ENCODE peak calls at places on chromosomes 5 and 9, in eight cellular contexts. One of them, this sample, is unnamed.

GRCh38 chr9:98521141-98521540 is 187.6 kb downstream of the GABBR2 start:
- DNase-seq in GM12865: no peak
- DNase-seq in A549: no peak
- DNase-seq in uterus: no peak
- DNase-seq in AG09309: peak
- DNase-seq in brain microvascular endothelial cell: peak
- DNase-seq in WERI-Rb-1: no peak
- DNase-seq in BE2C: no peak
- DNase-seq in this sample: no peak

GRCh38 chr9:111237447-111237846 is 92.6 kb downstream of the OR2K2 start:
- DNase-seq in GM12865: peak
- DNase-seq in A549: no peak
- DNase-seq in uterus: no peak
- DNase-seq in AG09309: no peak
- DNase-seq in brain microvascular endothelial cell: no peak
- DNase-seq in WERI-Rb-1: no peak
- DNase-seq in BE2C: no peak
- DNase-seq in this sample: no peak

GRCh38 chr5:149497357-149497756 is 53.9 kb downstream of the CSNK1A1 start:
- DNase-seq in GM12865: no peak
- DNase-seq in A549: peak
- DNase-seq in uterus: no peak
- DNase-seq in AG09309: no peak
- DNase-seq in brain microvascular endothelial cell: peak
- DNase-seq in WERI-Rb-1: no peak
- DNase-seq in BE2C: no peak
- DNase-seq in this sample: no peak

GRCh38 chr5:141945511-141946024 is 12.4 kb downstream of the PCDH12 start:
- DNase-seq in GM12865: no peak
- DNase-seq in A549: no peak
- DNase-seq in uterus: no peak
- DNase-seq in AG09309: no peak
- DNase-seq in brain microvascular endothelial cell: no peak
- DNase-seq in WERI-Rb-1: no peak
- DNase-seq in BE2C: no peak
- DNase-seq in this sample: no peak

GRCh38 chr9:29741169-29741568 is 2167.9 kb upstream of the C9orf72 start:
- DNase-seq in GM12865: no peak
- DNase-seq in A549: no peak
- DNase-seq in uterus: no peak
- DNase-seq in AG09309: no peak
- DNase-seq in brain microvascular endothelial cell: no peak
- DNase-seq in WERI-Rb-1: no peak
- DNase-seq in BE2C: no peak
- DNase-seq in this sample: no peak

GRCh38 chr9:1490341-1491115 is 440.4 kb downstream of the DMRT2 start:
- DNase-seq in GM12865: peak
- DNase-seq in A549: no peak
- DNase-seq in uterus: no peak
- DNase-seq in AG09309: no peak
- DNase-seq in brain microvascular endothelial cell: no peak
- DNase-seq in WERI-Rb-1: no peak
- DNase-seq in BE2C: no peak
- DNase-seq in this sample: peak

GRCh38 chr5:113299591-113299990 is 135.2 kb downstream of the TSSK1B start:
- DNase-seq in GM12865: no peak
- DNase-seq in A549: no peak
- DNase-seq in uterus: no peak
- DNase-seq in AG09309: no peak
- DNase-seq in brain microvascular endothelial cell: no peak
- DNase-seq in WERI-Rb-1: peak
- DNase-seq in BE2C: no peak
- DNase-seq in this sample: no peak

GRCh38 chr9:106878943-106879916 is 16.3 kb downstream of the ZNF462 start:
- DNase-seq in GM12865: peak
- DNase-seq in A549: peak
- DNase-seq in uterus: peak
- DNase-seq in AG09309: peak
- DNase-seq in brain microvascular endothelial cell: peak
- DNase-seq in WERI-Rb-1: no peak
- DNase-seq in BE2C: peak
- DNase-seq in this sample: no peak

GRCh38 chr5:146902471-146902870 is 23.9 kb upstream of the PPP2R2B start:
- DNase-seq in GM12865: no peak
- DNase-seq in A549: no peak
- DNase-seq in uterus: no peak
- DNase-seq in AG09309: no peak
- DNase-seq in brain microvascular endothelial cell: no peak
- DNase-seq in WERI-Rb-1: peak
- DNase-seq in BE2C: no peak
- DNase-seq in this sample: no peak

DNA sequence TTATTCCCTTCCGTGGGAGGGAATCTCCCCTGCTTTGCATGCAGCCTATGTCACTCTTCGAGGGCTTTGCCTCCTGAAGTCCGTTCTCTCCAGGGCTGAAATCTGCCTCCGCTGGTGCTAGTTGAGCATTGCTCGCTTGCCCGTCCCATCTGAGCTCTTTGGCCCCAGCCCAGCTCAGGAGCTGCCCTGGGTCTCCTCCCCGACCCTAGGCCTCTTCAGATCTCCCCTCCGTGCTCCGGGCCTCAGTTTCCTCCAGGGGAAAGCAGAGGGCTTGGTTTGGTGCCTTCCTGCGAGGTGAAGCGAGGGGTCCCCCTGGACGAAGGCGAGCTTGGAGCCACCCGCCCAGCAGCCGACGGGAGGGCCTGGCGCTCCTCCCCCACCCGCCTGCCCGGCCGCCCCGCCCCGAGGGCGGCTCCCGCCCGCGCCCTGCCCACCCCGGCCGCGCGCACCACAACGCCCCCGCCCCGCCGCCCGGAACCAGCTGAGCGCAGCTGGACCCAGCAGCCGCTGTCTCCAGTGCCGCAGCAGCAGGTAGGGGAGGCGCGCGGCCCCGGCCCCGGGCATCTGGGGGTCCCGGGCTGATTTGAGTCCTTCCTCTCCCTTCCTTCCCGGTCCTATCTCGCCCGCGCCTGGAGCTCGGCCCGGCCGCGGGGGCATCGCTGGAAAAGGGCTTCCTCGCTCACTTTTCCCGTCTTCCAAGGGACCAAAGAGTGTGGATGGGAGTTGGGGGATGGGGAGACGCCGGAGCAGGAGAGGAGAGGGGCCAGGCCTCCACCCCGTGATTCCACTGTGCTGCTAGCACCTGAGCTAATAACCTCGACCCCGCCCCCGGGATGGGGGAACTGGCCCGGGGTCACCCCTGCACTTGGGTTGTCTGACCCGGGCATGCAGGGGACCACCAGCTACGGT is at the start of gene GSN:
- DNase-seq in GM12865: peak
- DNase-seq in A549: peak
- DNase-seq in uterus: peak
- DNase-seq in AG09309: no peak
- DNase-seq in brain microvascular endothelial cell: no peak
- DNase-seq in WERI-Rb-1: peak
- DNase-seq in BE2C: peak
- DNase-seq in this sample: peak
- TF ChIP-seq CTCF in GM12865: no peak
- TF ChIP-seq CTCF in A549: no peak
- TF ChIP-seq CTCF in uterus: peak
- TF ChIP-seq CTCF in AG09309: peak
- TF ChIP-seq CTCF in brain microvascular endothelial cell: peak
- TF ChIP-seq CTCF in WERI-Rb-1: peak
- TF ChIP-seq CTCF in BE2C: no peak
- TF ChIP-seq CTCF in this sample: no peak

DNA sequence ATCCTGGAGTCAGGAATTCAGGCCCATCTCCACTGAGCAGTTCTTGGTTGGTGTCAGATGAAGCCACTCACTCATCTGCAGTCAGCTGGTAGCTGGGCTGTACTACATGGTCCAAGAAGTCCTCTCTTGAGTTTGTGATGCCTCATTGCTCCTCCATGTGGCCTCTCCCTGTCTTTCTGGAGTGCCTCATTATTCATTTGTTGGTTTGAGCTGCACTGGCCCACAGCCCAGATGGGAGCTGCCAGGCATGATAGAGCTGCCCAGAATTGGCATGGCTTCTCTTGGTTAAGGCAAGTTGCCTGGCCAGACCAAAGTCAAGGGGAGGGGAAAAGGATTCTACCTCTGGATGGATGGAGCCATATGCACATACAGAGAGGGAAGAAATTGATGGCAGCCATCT is 8.0 kb downstream of the PTCD2 start:
- DNase-seq in GM12865: no peak
- DNase-seq in A549: peak
- DNase-seq in uterus: no peak
- DNase-seq in AG09309: peak
- DNase-seq in brain microvascular endothelial cell: no peak
- DNase-seq in WERI-Rb-1: no peak
- DNase-seq in BE2C: peak
- DNase-seq in this sample: no peak
- TF ChIP-seq CTCF in GM12865: no peak
- TF ChIP-seq CTCF in A549: no peak
- TF ChIP-seq CTCF in uterus: no peak
- TF ChIP-seq CTCF in AG09309: no peak
- TF ChIP-seq CTCF in brain microvascular endothelial cell: no peak
- TF ChIP-seq CTCF in WERI-Rb-1: no peak
- TF ChIP-seq CTCF in BE2C: no peak
- TF ChIP-seq CTCF in this sample: no peak

DNA sequence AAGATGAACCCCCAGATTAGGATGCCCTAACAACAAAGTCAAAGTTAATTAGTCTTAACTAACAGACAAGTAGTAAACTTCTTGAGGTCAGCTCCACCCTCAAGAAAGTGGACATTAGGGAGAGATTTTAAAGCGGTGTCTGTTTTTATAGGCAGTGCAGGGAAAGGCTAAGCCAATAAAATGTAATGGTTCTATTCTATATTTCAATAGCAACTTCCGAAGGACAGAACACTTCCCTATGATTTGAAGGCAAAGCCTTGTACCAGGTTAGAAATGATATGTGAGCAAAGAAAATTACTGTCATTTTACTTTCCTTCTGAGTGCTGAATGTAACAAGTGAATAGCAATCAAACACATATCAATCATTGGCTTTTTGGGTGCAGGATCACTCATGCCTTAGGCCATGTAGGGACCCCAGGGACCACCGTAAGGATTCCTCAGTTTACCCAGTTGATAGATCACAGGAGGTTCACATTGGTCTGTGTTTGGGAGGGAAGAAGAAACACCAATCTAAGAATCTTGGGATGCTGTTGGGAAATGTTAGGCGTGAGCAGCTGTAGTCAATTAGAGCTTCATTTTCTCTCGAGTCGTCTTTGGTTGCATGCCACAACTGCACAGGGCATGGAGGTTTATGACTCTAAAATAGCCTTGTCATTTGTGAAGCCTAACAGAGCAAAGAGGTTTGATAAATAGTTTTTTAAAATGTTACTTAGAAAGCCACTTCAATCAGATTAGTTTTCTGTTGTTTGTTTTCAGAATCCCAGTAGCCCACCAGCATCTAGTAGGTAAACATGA is 455.4 kb downstream of the ISL1 start:
- DNase-seq in GM12865: no peak
- DNase-seq in A549: no peak
- DNase-seq in uterus: no peak
- DNase-seq in AG09309: no peak
- DNase-seq in brain microvascular endothelial cell: no peak
- DNase-seq in WERI-Rb-1: no peak
- DNase-seq in BE2C: no peak
- DNase-seq in this sample: no peak
- TF ChIP-seq CTCF in GM12865: no peak
- TF ChIP-seq CTCF in A549: no peak
- TF ChIP-seq CTCF in uterus: no peak
- TF ChIP-seq CTCF in AG09309: no peak
- TF ChIP-seq CTCF in brain microvascular endothelial cell: no peak
- TF ChIP-seq CTCF in WERI-Rb-1: no peak
- TF ChIP-seq CTCF in BE2C: no peak
- TF ChIP-seq CTCF in this sample: no peak

GRCh38 chr9:93450817-93451761 is at the start of gene FAM120A:
- DNase-seq in GM12865: peak
- DNase-seq in A549: peak
- DNase-seq in uterus: peak
- DNase-seq in AG09309: no peak
- DNase-seq in brain microvascular endothelial cell: peak
- DNase-seq in WERI-Rb-1: peak
- DNase-seq in BE2C: peak
- DNase-seq in this sample: peak

GRCh38 chr9:93453047-93453914 is at the start of gene FAM120AOS:
- DNase-seq in GM12865: peak
- DNase-seq in A549: peak
- DNase-seq in uterus: peak
- DNase-seq in AG09309: peak
- DNase-seq in brain microvascular endothelial cell: peak
- DNase-seq in WERI-Rb-1: peak
- DNase-seq in BE2C: peak
- DNase-seq in this sample: peak

GRCh38 chr9:93456022-93456421 is 2.6 kb upstream of the FAM120AOS start:
- DNase-seq in GM12865: no peak
- DNase-seq in A549: no peak
- DNase-seq in uterus: no peak
- DNase-seq in AG09309: no peak
- DNase-seq in brain microvascular endothelial cell: no peak
- DNase-seq in WERI-Rb-1: no peak
- DNase-seq in BE2C: no peak
- DNase-seq in this sample: no peak

GRCh38 chr9:93452710-93453046 is 703 bp downstream of the FAM120AOS start:
- DNase-seq in GM12865: no peak
- DNase-seq in A549: no peak
- DNase-seq in uterus: no peak
- DNase-seq in AG09309: no peak
- DNase-seq in brain microvascular endothelial cell: no peak
- DNase-seq in WERI-Rb-1: no peak
- DNase-seq in BE2C: peak
- DNase-seq in this sample: no peak

DNA sequence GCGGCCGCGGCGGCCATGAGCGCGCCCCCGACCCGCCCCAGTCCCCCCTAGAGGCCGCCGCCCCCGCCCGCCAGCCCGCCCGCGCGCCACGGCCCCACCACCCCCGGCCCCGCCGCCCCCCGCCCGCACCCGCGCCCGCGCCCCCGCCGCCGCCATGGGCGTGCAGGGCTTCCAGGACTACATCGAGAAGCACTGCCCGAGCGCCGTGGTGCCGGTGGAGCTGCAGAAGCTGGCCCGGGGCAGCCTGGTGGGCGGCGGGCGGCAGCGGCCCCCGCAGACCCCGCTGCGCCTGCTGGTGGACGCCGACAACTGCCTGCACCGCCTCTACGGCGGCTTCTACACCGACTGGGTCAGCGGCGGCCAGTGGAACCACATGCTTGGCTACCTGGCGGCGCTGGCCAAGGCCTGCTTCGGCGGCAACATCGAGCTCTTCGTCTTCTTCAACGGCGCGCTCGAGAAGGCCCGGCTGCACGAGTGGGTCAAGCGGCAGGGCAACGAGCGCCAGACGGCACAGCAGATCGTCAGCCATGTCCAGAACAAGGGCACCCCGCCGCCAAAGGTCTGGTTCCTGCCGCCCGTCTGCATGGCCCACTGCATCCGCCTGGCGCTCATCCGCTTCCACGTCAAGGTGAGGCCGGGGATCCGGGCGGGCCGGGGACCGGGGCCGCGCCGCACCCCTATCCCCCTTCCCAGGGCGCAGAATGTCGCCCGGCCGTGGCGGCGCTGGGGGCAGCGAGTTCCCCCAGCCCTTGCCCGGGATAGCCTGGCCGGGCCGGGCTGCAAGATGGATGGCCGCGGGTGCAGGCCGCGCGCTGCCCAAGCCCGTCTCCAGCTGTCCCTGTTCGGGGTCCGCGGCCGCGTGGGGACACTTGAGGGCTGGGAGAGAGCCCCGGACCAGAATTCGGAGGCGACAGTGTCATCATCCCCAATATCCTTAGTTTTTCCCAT is 551 bp downstream of the FAM120A start:
- DNase-seq in GM12865: peak
- DNase-seq in A549: peak
- DNase-seq in uterus: peak
- DNase-seq in AG09309: no peak
- DNase-seq in brain microvascular endothelial cell: peak
- DNase-seq in WERI-Rb-1: peak
- DNase-seq in BE2C: peak
- DNase-seq in this sample: peak
- TF ChIP-seq CTCF in GM12865: peak
- TF ChIP-seq CTCF in A549: no peak
- TF ChIP-seq CTCF in uterus: peak
- TF ChIP-seq CTCF in AG09309: no peak
- TF ChIP-seq CTCF in brain microvascular endothelial cell: peak
- TF ChIP-seq CTCF in WERI-Rb-1: no peak
- TF ChIP-seq CTCF in BE2C: no peak
- TF ChIP-seq CTCF in this sample: no peak